ENCODE peak calls at places on chromosomes 11 and 22, in six cellular contexts. E is cardiac fibroblast; V is fibroblast of villous mesenchyme; C is fibroblast of lung; M is GM06990; F is CD8-positive, alpha-beta T cell. U is an unnamed sample.

GRCh38 chr11:121613724-121614123 is 161.0 kb upstream of the SORL1-AS1 start:
- DNase-seq in E (peak; percentile 70), V (no peak), C (peak; percentile 77), M (no peak), F (no peak), U (no peak)

GRCh38 chr11:100560606-100561005 is 126.5 kb upstream of the ARHGAP42 start:
- DNase-seq in E (no peak), V (no peak), C (no peak), M (no peak), F (no peak), U (no peak)

GRCh38 chr22:28791841-28792490 is 8.4 kb downstream of the XBP1 start:
- DNase-seq in E (no peak), V (peak; percentile 58), C (no peak), M (peak; percentile 76), F (no peak), U (peak; percentile 41)

GRCh38 chr11:73312806-73313403 is 4.8 kb downstream of the ARHGEF17 start:
- DNase-seq in E (no peak), V (peak; percentile 66), C (peak; percentile 67), M (no peak), F (no peak), U (no peak)

GRCh38 chr11:47510231-47510630 is 42.7 kb downstream of the CELF1 start:
- DNase-seq in E (no peak), V (no peak), C (no peak), M (peak; percentile 21), F (no peak), U (no peak)

GRCh38 chr11:34738237-34738636 is 117.3 kb downstream of the EHF start:
- DNase-seq in E (no peak), V (no peak), C (no peak), M (no peak), F (no peak), U (no peak)

GRCh38 chr11:28417601-28418323 is 309.6 kb downstream of the METTL15 start:
- DNase-seq in E (no peak), V (no peak), C (no peak), M (no peak), F (no peak), U (no peak)

GRCh38 chr11:58625826-58626460 is 3.5 kb downstream of the CNTF start:
- DNase-seq in E (peak; percentile 15), V (peak; percentile 57), C (peak; percentile 35), M (no peak), F (no peak), U (no peak)

GRCh38 chr11:119028346-119029068 is 2.2 kb downstream of the SLC37A4 start:
- DNase-seq in E (no peak), V (no peak), C (no peak), M (no peak), F (no peak), U (no peak)

GRCh38 chr11:92605667-92606066 is 363.8 kb upstream of the MTNR1B start:
- DNase-seq in E (no peak), V (no peak), C (no peak), M (no peak), F (no peak), U (no peak)

GRCh38 chr22:46618667-46619066 is 1.5 kb upstream of the GRAMD4 start:
- DNase-seq in E (no peak), V (no peak), C (no peak), M (no peak), F (no peak), U (no peak)

GRCh38 chr11:119055901-119056300 is 1.1 kb downstream of the HYOU1 start:
- DNase-seq in E (peak; percentile 50), V (peak; percentile 8), C (peak; percentile 34), M (no peak), F (no peak), U (peak; percentile 17)

GRCh38 chr22:43883012-43883661 is 8.7 kb downstream of the PNPLA5 start:
- DNase-seq in E (peak; percentile 68), V (peak; percentile 68), C (peak; percentile 79), M (peak; percentile 42), F (no peak), U (peak; percentile 46)

GRCh38 chr11:45926001-45926401 is 3.5 kb downstream of the LARGE2 start:
- DNase-seq in E (no peak), V (no peak), C (no peak), M (peak; percentile 6), F (no peak), U (no peak)

DNA sequence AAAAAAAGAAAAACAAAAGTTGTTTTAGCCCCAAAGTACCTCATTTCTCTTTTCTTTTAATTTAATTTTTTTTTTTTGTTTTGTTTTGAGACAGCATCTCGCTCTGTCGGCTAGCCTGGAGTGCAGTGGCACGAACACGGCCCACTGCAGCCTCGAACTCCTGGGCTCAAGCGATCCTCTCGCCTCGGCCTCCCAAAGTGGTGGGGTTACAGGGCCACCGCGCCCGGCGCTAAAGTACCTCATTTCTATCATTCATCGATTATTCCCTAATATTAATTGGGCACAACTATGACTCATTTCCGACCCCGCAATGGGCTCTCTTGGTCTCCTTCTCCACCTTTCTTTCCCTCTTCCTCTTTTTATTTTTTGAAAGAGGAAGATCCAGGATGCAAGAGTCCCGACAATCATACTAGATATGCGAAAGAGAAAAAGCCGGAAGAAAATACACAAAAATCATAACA is 521 bp upstream of the AIP start:
- DNase-seq in E (no peak), V (no peak), C (no peak), M (no peak), F (no peak), U (peak; percentile 7)
- H3K4me3 ChIP-seq in E (peak overlapping the region; percentile 68), V (peak overlapping the region; percentile 72), C (peak overlapping the region; percentile 72), M (peak overlapping the region; percentile 63), F (peak overlapping the region; percentile 73), U (peak overlapping the region; percentile 28)

DNA sequence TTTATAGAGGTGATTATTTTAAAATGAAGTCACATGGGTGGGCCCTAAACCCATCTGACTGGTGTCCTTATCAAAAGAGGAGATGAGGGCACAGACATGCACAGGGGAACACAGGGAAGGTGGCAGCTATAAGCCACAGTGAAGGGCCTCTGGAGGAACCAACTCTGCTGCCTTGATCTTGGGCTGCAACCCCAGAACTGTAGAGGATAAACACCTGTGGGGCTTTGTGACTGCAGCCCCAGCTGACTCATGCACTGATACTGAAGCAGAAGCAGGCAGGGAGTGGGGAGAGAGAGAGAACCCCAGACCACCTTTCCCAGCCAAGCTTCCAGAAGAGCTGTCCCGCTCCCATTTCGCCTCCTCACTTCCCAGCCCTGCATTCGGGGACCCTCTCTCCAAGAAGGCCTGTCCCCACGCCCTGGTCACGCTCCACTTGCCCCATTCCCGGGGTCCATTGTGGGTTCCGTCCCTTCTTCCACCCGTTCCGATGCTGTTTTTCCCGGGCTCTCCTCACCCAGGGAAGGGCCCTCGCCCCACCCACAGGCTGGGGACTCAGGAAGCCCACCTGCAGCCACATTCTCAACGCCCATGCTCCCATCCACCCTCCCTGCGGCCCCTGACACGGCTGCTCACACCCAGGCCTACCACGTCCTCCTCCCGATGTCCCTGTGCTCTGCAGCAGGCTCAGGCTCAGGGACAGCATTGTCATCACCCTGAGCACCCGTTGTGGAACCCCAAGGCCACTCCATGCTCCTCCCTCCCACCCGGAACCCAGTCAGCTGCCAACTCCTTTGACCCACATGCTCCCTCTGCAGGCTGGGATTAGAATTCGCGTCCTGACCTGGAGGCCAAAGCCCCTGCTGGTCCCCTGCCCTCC is 90.8 kb upstream of the SHANK2 start:
- DNase-seq in E (peak; percentile 29), V (peak; percentile 26), C (peak; percentile 12), M (no peak), F (no peak), U (peak; percentile 23)
- TF ChIP-seq CTCF in E (peak; percentile 57), V (peak; percentile 60), C (peak; percentile 30), M (peak; percentile 74), F (no peak), U (peak; percentile 62)

DNA sequence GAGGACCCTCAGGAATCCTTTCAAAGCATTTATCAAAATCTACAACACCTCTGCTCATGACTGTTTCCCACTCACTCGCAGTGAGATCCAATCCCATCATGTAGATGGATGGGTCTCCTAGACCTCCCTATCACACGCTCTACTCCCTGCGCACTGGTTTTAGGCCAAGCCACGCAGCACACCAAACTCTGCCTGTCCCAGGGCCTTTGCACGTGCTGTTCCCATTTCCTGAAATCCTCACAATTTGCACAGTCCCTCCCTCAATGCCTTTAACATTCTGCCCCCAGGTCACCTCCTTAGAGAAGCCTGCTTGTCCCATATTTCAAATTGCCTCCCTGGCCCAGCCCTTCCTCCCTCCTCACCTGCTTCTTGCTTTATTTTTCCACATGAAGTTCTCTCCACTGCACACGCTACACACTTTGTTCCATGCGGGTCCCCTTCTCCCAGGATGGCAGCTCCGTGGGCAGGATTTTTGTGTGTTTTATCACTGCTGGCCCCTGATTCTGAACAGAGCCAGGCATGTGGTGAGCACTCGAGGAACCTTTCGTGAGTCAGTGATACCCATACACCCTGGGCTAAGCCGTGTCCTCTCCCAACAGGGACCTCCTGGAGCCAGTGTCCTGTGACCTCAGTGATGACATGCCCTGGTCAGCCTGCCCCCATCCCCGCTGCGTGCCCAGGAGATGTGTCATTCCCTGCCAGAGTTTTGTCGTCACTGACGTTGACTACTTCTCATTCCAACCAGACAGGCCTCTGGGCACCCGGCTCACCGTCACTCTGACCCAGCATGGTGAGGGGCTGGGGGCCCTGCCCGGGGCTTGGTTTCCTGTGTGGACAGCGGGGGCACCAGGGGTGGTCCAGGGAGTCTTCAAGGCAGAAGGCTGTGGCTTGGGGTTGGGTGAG is 12.2 kb downstream of the CSF2RB start:
- DNase-seq in E (peak; percentile 9), V (no peak), C (no peak), M (no peak), F (no peak), U (no peak)
- H3K4me3 ChIP-seq in E (no peak overlapping the region), V (no peak overlapping the region), C (no peak overlapping the region), M (no peak overlapping the region), F (no peak overlapping the region), U (no peak overlapping the region)

DNA sequence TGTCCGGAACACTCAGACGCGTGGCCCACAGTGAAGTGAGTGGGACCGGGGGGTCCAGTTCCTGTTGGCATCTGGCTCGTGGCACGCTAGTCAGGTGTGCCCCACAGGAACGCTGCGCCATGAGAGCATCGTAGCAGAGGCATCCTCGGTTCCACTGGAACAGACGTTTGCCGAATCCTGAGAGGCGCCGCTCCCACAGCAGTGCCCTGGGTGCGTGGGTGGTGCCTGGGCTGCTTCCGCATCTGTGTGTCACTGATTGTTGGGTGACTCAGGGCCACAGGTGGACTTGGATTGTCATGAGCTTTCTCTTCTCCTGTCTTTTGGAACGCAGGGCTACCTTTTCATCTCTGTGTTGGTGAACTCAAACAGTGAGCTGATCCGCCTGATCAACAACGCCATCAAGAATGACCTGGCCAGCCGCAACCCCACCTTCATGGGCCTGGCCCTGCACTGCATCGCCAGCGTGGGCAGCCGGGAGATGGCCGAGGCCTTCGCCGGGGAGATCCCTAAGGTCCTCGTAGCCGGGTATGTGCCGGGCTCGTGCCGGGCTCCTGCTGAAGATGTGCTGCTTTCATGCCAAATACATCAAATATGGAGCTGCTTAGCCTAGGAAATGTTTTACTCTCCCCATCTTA is 46.2 kb downstream of the AP2A2 start:
- DNase-seq in E (no peak), V (no peak), C (no peak), M (no peak), F (no peak), U (no peak)
- TF ChIP-seq CTCF in E (no peak), V (no peak), C (no peak), M (no peak), F (no peak), U (no peak)

U was measured in DND-41.